ENCODE peak calls at places on chromosome 19, in ten cellular contexts. S is HFF-Myc, G is upper lobe of right lung, F is neural crest cell, M is B cell, P is cardiac muscle cell, A is HFFc6, K is astrocyte, X is brain microvascular endothelial cell, I is nephron progenitor cell. B is an unnamed sample.

GRCh38 chr19:1247747-1248453 is 483 bp upstream of the MIDN start:
- DNase-seq in S (no peak), K (peak), G (peak), F (no peak), M (peak), I (peak), P (peak), X (peak), A (peak), B (no peak)

GRCh38 chr19:45172173-45172572 is 5.9 kb downstream of the TRAPPC6A start:
- DNase-seq in X (no peak), I (no peak), S (no peak), K (no peak), A (no peak), G (no peak), M (no peak), F (no peak), P (no peak), B (no peak)

GRCh38 chr19:56101095-56101494 is 20.0 kb downstream of the ZNF787 start:
- DNase-seq in K (no peak), I (no peak), G (no peak), F (no peak), X (no peak), S (no peak), M (no peak), A (no peak), P (no peak), B (peak)

GRCh38 chr19:8655340-8655709 is 24.9 kb downstream of the NFILZ start:
- DNase-seq in S (no peak), M (no peak), A (no peak), G (peak), K (no peak), F (no peak), X (no peak), P (no peak), I (no peak), B (peak)

GRCh38 chr19:10655457-10656312 is 1.5 kb downstream of the ILF3 start:
- DNase-seq in I (peak), S (no peak), A (peak), K (peak), G (no peak), P (peak), F (no peak), X (peak), M (no peak), B (no peak)

GRCh38 chr19:18674616-18675015 is 8.9 kb upstream of the CRTC1 start:
- DNase-seq in M (no peak), K (peak), P (no peak), A (no peak), F (no peak), I (no peak), G (no peak), S (no peak), X (no peak), B (no peak)

GRCh38 chr19:1754651-1755466 is 1.6 kb downstream of the ONECUT3 start:
- DNase-seq in S (no peak), I (no peak), X (no peak), P (no peak), M (no peak), G (no peak), A (no peak), K (no peak), F (no peak), B (no peak)

GRCh38 chr19:18865973-18866799 is 29.8 kb downstream of the CERS1 start:
- DNase-seq in G (peak), I (peak), M (peak), A (peak), F (peak), P (peak), K (no peak), X (peak), S (no peak), B (peak)

GRCh38 chr19:23436318-23436717 is 41.0 kb upstream of the ZNF91 start:
- DNase-seq in S (no peak), X (no peak), P (no peak), A (no peak), K (no peak), G (no peak), I (peak), F (no peak), M (no peak), B (no peak)

GRCh38 chr19:31054430-31054829 is 294.8 kb downstream of the TSHZ3 start:
- DNase-seq in A (peak), M (no peak), G (no peak), P (peak), S (peak), X (peak), K (peak), F (no peak), I (peak), B (no peak)

GRCh38 chr19:31991984-31992655 is 353.3 kb upstream of the ZNF507 start:
- DNase-seq in G (peak), M (no peak), P (no peak), S (no peak), K (no peak), A (no peak), I (no peak), F (no peak), X (no peak), B (no peak)

GRCh38 chr19:10474962-10475451 is 28.1 kb downstream of the KEAP1 start:
- DNase-seq in P (no peak), X (no peak), M (peak), F (no peak), I (no peak), S (no peak), G (no peak), A (no peak), K (no peak), B (no peak)

GRCh38 chr19:611506-611869 is 21.8 kb downstream of the HCN2 start:
- DNase-seq in I (no peak), P (peak), K (peak), X (peak), G (no peak), F (no peak), M (no peak), A (peak), S (peak), B (no peak)

GRCh38 chr19:58546131-58546530 is 2.3 kb downstream of the TRIM28 start:
- DNase-seq in F (no peak), S (no peak), I (no peak), X (no peak), K (no peak), P (no peak), A (no peak), M (no peak), G (no peak), B (no peak)

GRCh38 chr19:6239401-6239844 is 40.4 kb downstream of the MLLT1 start:
- DNase-seq in X (no peak), M (no peak), G (peak), K (peak), I (no peak), A (no peak), S (no peak), P (peak), F (no peak), B (no peak)

GRCh38 chr19:6066661-6067646 is 43.3 kb downstream of the RFX2 start:
- DNase-seq in X (peak), P (peak), M (no peak), F (peak), A (peak), S (no peak), G (peak), I (peak), K (peak), B (no peak)

GRCh38 chr19:51749979-51750378 is 1.7 kb downstream of the FPR1 start:
- DNase-seq in F (no peak), X (no peak), G (no peak), P (peak), A (peak), I (no peak), S (no peak), M (no peak), K (peak), B (no peak)

GRCh38 chr19:44003461-44004134 is 841 bp downstream of the ZNF230 start:
- DNase-seq in S (no peak), X (no peak), A (no peak), M (peak), G (peak), K (no peak), I (peak), P (peak), F (no peak), B (peak)

GRCh38 chr19:5719274-5719960 is 529 bp downstream of the LONP1 start:
- DNase-seq in M (no peak), A (peak), S (no peak), F (no peak), I (no peak), G (peak), X (no peak), K (no peak), P (no peak), B (no peak)

GRCh38 chr19:44903602-44904425 is 1.8 kb upstream of the APOE start:
- DNase-seq in G (peak), P (peak), S (no peak), K (no peak), F (peak), I (peak), A (peak), M (peak), X (peak), B (peak)

GRCh38 chr19:11284535-11284934 is 11.4 kb upstream of the TSPAN16 start:
- DNase-seq in P (no peak), G (no peak), K (no peak), A (no peak), M (no peak), I (no peak), F (no peak), X (no peak), S (no peak), B (no peak)

GRCh38 chr19:5803752-5804515 is 933 bp upstream of the NRTN start:
- DNase-seq in P (peak), I (peak), S (peak), K (peak), M (peak), G (peak), F (peak), X (peak), A (peak), B (peak)

GRCh38 chr19:43430142-43430710 is 15.5 kb downstream of the TEX101 start:
- DNase-seq in A (peak), K (no peak), I (no peak), S (no peak), F (no peak), G (no peak), X (no peak), P (no peak), M (no peak), B (no peak)

GRCh38 chr19:2097330-2098327 is 914 bp downstream of the IZUMO4 start:
- DNase-seq in F (no peak), X (no peak), M (peak), I (no peak), G (no peak), S (no peak), P (no peak), K (no peak), A (no peak), B (peak)

GRCh38 chr19:12913871-12914690 is 5.0 kb downstream of the SYCE2 start:
- DNase-seq in G (no peak), K (peak), S (no peak), F (no peak), I (no peak), X (no peak), A (no peak), M (no peak), P (peak), B (no peak)

GRCh38 chr19:31235806-31236205 is 113.4 kb downstream of the TSHZ3 start:
- DNase-seq in S (no peak), M (no peak), G (no peak), I (no peak), A (no peak), P (no peak), X (no peak), K (no peak), F (no peak), B (no peak)

GRCh38 chr19:58334691-58335249 is 8.0 kb downstream of the ZSCAN22 start:
- DNase-seq in I (no peak), K (no peak), G (no peak), P (no peak), S (no peak), A (no peak), F (no peak), X (no peak), M (peak), B (no peak)

GRCh38 chr19:2796659-2797266 is 11.5 kb downstream of the THOP1 start:
- DNase-seq in S (no peak), K (no peak), M (no peak), I (no peak), F (no peak), P (no peak), X (no peak), G (no peak), A (no peak), B (no peak)

GRCh38 chr19:43651758-43652545 is 12.3 kb upstream of the CADM4 start:
- DNase-seq in P (peak), K (peak), G (no peak), I (peak), M (peak), S (peak), A (peak), X (peak), F (peak), B (peak)

GRCh38 chr19:2619076-2619475 is 83.4 kb downstream of the GNG7 start:
- DNase-seq in M (no peak), K (no peak), X (no peak), P (peak), G (no peak), I (no peak), A (no peak), F (no peak), S (no peak), B (no peak)

GRCh38 chr19:45195764-45196163 is 17.2 kb downstream of the BLOC1S3 start:
- DNase-seq in F (no peak), G (no peak), X (no peak), A (peak), M (no peak), S (peak), I (no peak), P (no peak), K (no peak), B (no peak)

DNA sequence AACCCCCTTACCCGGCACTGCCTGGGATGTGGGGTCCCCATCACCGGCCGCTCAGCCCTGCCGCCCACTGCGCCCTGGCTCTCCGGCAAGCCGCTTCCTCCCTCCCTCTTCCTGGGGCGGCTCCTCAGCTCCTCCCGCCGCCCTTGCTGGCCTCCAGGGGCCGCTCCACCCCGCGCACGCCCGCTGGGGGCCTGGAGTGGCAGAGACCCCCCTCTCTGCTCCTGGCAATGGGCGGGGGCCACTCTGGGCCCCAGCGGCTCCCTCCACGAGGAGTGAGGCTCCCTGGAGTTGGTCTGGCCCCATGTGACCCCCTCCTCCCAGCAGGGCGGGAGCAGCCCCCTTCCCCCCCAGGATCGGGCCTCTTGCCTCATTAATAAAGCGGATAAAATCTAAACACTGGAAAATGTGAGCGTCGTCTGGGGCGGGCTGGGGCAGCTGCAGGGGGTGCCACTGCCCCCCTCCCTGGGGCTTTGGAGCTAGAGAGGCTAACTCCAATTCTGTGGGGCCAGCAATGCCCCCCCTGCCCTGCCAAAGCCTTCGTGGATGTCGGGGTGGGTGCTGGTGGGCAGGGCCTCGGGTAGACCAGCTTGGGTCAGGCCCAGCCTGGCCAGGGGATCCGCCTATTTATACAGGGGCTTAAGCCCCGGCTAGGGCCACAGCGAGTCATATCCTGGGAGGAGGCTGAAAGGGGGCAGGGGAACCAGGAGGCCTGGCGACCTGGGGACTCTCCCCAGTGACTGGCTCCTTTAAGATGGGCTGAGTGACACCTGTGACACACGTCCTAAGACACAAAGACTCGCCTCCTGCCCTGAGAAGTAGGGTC is at the start of gene PTGER1:
- DNase-seq in M (no peak), F (no peak), S (no peak), K (no peak), A (no peak), I (peak), P (peak), X (no peak), G (no peak), B (peak)
- TF ChIP-seq CTCF in M (no peak), F (peak), S (peak), K (no peak), A (peak), I (no peak), P (peak), X (peak), G (peak), B (peak)

GRCh38 chr19:46410205-46411087 is 2.9 kb downstream of the CCDC8 start:
- DNase-seq in G (no peak), P (no peak), X (no peak), F (no peak), S (no peak), I (no peak), A (no peak), K (no peak), M (no peak), B (no peak)

GRCh38 chr19:46412983-46413261 is 442 bp downstream of the CCDC8 start:
- DNase-seq in P (no peak), A (no peak), K (no peak), G (no peak), F (no peak), X (no peak), M (no peak), I (no peak), S (no peak), B (no peak)

GRCh38 chr19:46413262-46414031 is at the start of gene CCDC8:
- DNase-seq in M (no peak), S (peak), F (peak), K (peak), P (peak), X (peak), G (peak), I (peak), A (peak), B (no peak)

GRCh38 chr19:46411088-46412033 is 2.0 kb downstream of the CCDC8 start:
- DNase-seq in X (no peak), K (no peak), F (no peak), M (no peak), I (no peak), P (no peak), G (no peak), A (no peak), S (no peak), B (no peak)

GRCh38 chr19:46412034-46412982 is 1.1 kb downstream of the CCDC8 start:
- DNase-seq in I (no peak), X (no peak), S (no peak), A (no peak), F (no peak), M (no peak), G (no peak), K (no peak), P (no peak), B (no peak)
- TF ChIP-seq CTCF in I (no peak), X (peak), S (no peak), A (no peak), F (no peak), M (no peak), G (no peak), K (no peak), P (peak), B (no peak)

GRCh38 chr19:7370546-7370945 is 21.8 kb downstream of the ARHGEF18 start:
- DNase-seq in A (no peak), M (no peak), F (no peak), G (no peak), X (no peak), S (no peak), I (no peak), P (no peak), K (no peak), B (no peak)

GRCh38 chr19:7363225-7363624 is 14.5 kb downstream of the ARHGEF18 start:
- DNase-seq in X (no peak), P (no peak), I (no peak), M (no peak), S (no peak), F (no peak), A (no peak), G (no peak), K (no peak), B (no peak)

GRCh38 chr19:7368456-7368855 is 19.7 kb downstream of the ARHGEF18 start:
- DNase-seq in F (no peak), K (no peak), A (no peak), I (no peak), X (no peak), G (no peak), M (no peak), S (no peak), P (peak), B (no peak)

GRCh38 chr19:7371001-7371400 is 22.3 kb downstream of the ARHGEF18 start:
- DNase-seq in A (no peak), F (no peak), X (no peak), I (no peak), K (no peak), M (no peak), G (no peak), P (no peak), S (no peak), B (no peak)

DNA sequence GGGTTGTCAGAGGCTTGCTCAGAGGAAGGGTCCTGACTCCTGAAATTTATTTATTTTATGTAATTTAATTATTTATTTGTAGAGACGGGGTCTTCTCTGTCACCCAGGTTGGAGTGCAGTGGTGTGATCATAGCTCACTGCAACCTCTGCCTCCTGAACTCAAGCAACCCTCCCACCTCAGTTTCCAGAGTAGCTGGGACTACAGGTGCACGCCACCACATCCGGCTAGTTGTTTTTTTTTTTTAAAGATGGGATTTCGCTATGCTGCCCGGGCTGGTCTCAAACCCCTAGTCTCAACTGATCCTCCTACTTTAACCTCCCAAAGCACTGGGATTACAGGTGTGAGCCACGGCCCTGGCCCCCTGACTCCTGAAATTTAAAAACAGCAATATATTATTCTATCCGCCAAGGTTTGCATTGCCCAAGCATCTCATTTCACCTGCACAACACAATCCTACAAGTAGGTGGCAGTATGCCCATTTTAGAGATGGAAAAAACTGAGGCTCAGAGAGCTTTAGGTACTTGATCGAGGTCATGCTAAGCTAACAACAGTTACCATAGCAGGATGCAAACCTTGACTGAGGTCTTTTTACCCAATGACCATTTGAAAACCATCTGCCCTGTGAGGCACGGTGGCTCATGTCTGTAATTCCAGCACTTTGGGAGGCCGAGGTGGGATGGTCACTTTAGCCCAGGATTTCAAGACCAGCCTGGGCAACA is 18.1 kb downstream of the ARHGEF18 start:
- DNase-seq in I (no peak), A (peak), K (peak), G (no peak), M (no peak), X (peak), P (peak), S (peak), F (no peak), B (peak)
- TF ChIP-seq CTCF in I (no peak), A (peak), K (peak), G (peak), M (peak), X (peak), P (peak), S (peak), F (peak), B (peak)

GRCh38 chr19:48393559-48394330 is at the start of gene GRIN2D:
- DNase-seq in F (peak), K (peak), M (no peak), A (peak), I (peak), X (no peak), G (no peak), P (peak), S (no peak), B (no peak)
- TF ChIP-seq CTCF in F (no peak), K (no peak), M (no peak), A (no peak), I (no peak), X (peak), G (no peak), P (no peak), S (peak), B (no peak)

DNA sequence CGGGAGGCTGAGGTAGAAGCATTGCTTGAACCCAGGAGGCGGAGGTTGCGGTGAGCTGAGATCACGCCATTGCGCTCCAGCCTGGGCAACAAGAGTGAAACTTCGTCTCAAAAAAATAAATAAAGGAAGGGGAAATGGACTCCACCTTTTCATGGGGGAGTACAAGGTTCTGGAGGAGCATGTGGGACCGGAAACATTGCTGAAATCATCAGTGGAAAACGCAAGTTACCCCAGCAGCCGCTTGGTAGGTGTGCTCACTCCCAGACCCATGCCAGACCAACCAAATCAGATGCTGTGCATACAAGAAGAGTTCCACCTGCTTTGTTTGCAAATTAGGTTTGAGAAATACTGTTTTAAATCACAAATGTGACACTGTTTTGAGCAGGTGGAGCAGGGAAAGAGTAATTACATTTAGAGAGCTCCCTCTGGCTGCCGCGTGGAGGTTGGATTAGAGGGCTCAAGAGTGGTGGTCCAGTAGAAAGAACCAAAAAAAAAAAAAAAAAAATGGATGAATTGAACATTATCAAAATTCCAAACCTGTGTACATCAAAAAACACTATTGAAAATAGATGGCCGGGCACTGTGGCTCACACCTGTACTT is 4.9 kb downstream of the ERICH4 start:
- DNase-seq in G (no peak), S (no peak), X (no peak), I (no peak), P (no peak), A (no peak), K (no peak), F (no peak), M (no peak), B (no peak)
- TF ChIP-seq CTCF in G (no peak), S (no peak), X (no peak), I (no peak), P (peak), A (peak), K (no peak), F (no peak), M (no peak), B (no peak)